ENCODE peak calls at places on chromosomes 7 and 10, in seven cellular contexts. N, O, Z, P, X, B and V are unnamed samples.

GRCh38 chr7:17402628-17403278 is 104.3 kb downstream of the AHR start:
- DNase-seq in N (peak; percentile 39), O (no peak), Z (no peak), P (no peak), X (no peak), B (no peak), V (no peak)

GRCh38 chr10:67969875-67970274 is 85.4 kb downstream of the SIRT1 start:
- DNase-seq in N (no peak), O (no peak), Z (no peak), P (no peak), X (peak; percentile 14), B (no peak), V (no peak)

GRCh38 chr7:96591159-96591899 is 118.3 kb downstream of the SEM1 start:
- DNase-seq in N (no peak), O (no peak), Z (peak; percentile 9), P (no peak), X (peak; percentile 25), B (no peak), V (no peak)

GRCh38 chr10:54667136-54667535 is 133.9 kb downstream of the PCDH15 start:
- DNase-seq in N (no peak), O (no peak), Z (peak; percentile 25), P (no peak), X (no peak), B (no peak), V (no peak)

GRCh38 chr7:15686957-15687644 is 618 bp upstream of the MEOX2 start:
- DNase-seq in N (no peak), O (peak; percentile 5), Z (no peak), P (no peak), X (peak; percentile 38), B (no peak), V (peak; percentile 11)

GRCh38 chr7:94431203-94431602 is 36.5 kb downstream of the COL1A2 start:
- DNase-seq in N (no peak), O (no peak), Z (no peak), P (no peak), X (no peak), B (no peak), V (no peak)

GRCh38 chr7:8126768-8127167 is 135.2 kb downstream of the ICA1 start:
- DNase-seq in N (no peak), O (no peak), Z (no peak), P (no peak), X (no peak), B (no peak), V (no peak)

GRCh38 chr7:12674861-12675260 is 12.6 kb upstream of the ARL4A start:
- DNase-seq in N (peak; percentile 76), O (peak; percentile 46), Z (peak; percentile 57), P (no peak), X (peak; percentile 83), B (peak; percentile 38), V (peak; percentile 41)

GRCh38 chr7:2670720-2671391 is 17.1 kb upstream of the AMZ1 start:
- DNase-seq in N (peak; percentile 58), O (peak; percentile 87), Z (peak; percentile 69), P (peak; percentile 51), X (peak; percentile 94), B (peak; percentile 78), V (peak; percentile 86)

GRCh38 chr7:55476852-55477780 is 95.2 kb downstream of the VOPP1 start:
- DNase-seq in N (no peak), O (no peak), Z (no peak), P (no peak), X (no peak), B (no peak), V (no peak)

GRCh38 chr7:45923818-45924217 is 2.7 kb upstream of the IGFBP3 start:
- DNase-seq in N (no peak), O (no peak), Z (no peak), P (no peak), X (no peak), B (no peak), V (peak; percentile 22)

GRCh38 chr7:73907554-73908122 is 46.7 kb downstream of the TMEM270 start:
- DNase-seq in N (no peak), O (no peak), Z (no peak), P (no peak), X (no peak), B (no peak), V (no peak)

GRCh38 chr7:19519443-19519977 is 189.3 kb downstream of the POLR1F start:
- DNase-seq in N (no peak), O (no peak), Z (no peak), P (no peak), X (no peak), B (no peak), V (no peak)

GRCh38 chr10:3067859-3068179 is 471 bp downstream of the PFKP start:
- DNase-seq in N (no peak), O (no peak), Z (no peak), P (no peak), X (peak; percentile 47), B (peak; percentile 42), V (peak; percentile 43)

GRCh38 chr7:133056370-133057238 is 25.3 kb downstream of the CHCHD3 start:
- DNase-seq in N (no peak), O (no peak), Z (no peak), P (no peak), X (no peak), B (no peak), V (no peak)

GRCh38 chr7:151056286-151057037 is 1.2 kb downstream of the CDK5 start:
- DNase-seq in N (no peak), O (peak; percentile 72), Z (peak; percentile 20), P (no peak), X (peak; percentile 76), B (peak; percentile 14), V (peak; percentile 57)

GRCh38 chr7:71752171-71752935 is 620.4 kb downstream of the GALNT17 start:
- DNase-seq in N (peak; percentile 58), O (peak; percentile 80), Z (peak; percentile 37), P (no peak), X (peak; percentile 91), B (no peak), V (peak; percentile 88)

GRCh38 chr10:89235073-89235798 is 16.3 kb downstream of the LIPA start:
- DNase-seq in N (no peak), O (no peak), Z (no peak), P (no peak), X (no peak), B (no peak), V (peak; percentile 47)

DNA sequence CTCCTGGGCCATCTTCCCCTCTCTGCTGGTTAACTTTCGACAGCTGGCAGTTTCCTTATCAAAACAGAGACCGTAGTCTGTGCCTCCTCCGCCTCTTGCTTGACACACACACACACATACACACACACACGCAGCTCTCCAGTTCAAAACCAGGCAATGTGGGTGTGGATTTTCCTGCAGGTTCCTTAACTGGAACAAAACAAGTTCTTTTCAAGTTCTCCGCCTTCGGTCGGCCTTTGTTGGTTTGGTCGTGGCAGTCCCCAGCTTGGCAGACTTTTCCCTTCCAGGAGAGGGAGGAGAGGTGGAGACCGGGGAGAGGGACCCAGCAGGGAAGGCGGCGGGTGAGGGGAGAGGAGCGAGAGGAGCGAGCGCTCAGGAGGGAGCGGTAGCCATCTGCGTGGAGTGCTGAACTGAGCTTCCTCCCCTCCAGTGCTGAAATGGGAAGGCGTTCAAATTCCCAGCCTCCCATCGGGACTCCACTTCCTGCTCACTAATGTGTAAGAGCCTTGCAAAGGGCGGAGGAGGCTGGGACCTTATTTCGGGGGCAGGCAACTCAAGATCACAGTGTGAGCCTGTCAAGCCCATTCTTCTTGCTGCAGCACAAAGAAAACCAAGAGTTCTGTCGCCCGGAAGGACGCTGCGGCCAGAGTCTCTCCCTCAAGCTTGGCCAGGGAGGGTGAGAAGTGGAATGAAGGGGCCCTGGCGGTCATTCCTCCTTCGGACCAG is 120.6 kb downstream of the PRPF18 start:
- DNase-seq in N (no peak), O (peak; percentile 77), Z (peak; percentile 49), P (no peak), X (peak; percentile 87), B (no peak), V (peak; percentile 88)
- TF ChIP-seq EZH2phosphoT487 in N (no peak), O (no peak), Z (no peak), P (no peak), X (no peak), B (no peak), V (no peak)

GRCh38 chr10:113911839-113912238 is 57.4 kb downstream of the NHLRC2 start:
- DNase-seq in N (no peak), O (no peak), Z (no peak), P (no peak), X (no peak), B (no peak), V (no peak)
- TF ChIP-seq CTCF in N (no peak), O (no peak), Z (no peak), P (no peak), X (no peak), B (no peak), V (no peak)

DNA sequence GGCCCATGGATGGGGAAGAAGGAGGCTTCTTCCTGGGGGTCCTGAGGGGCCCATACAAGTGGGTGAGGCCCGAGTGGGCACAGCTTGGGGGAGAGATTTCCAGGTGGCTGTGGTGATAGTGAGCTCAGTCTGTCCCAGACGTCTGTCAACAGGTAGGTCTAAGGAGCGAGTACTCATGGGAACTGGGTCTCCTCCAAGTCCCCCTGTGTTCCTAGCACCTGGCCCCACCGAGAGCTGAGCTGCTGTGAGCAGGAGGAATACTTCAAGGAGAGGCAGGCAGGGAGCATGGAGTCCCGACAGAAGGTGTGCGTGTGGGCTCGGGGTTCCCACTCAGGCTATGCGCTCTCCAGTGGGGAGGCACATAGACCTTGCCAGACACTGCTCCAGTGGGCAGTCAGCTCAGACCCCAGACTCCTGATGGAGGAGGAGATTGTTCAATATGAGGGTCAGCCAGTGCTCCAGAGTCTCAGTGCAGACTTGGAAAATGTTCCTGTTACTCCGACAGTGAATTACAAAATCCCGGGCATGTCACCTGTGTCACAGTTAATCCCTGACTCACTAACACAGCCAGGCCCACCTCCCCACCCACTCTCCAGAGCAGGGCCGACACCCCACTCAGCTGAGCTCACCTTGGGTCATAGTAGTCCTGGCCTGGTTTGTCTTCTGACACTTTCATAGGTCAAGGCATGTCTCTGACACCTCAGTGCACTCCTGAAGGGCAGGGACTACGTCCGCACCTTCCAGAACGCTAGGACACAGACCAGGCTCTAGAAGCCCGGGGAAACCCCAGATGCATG is 28.2 kb upstream of the C10orf53 start:
- DNase-seq in N (no peak), O (no peak), Z (no peak), P (no peak), X (no peak), B (no peak), V (no peak)
- H3K4me2 ChIP-seq in N (no peak overlapping the region), O (no peak overlapping the region), Z (no peak overlapping the region), P (no peak overlapping the region), X (no peak overlapping the region), B (no peak overlapping the region), V (no peak overlapping the region)

GRCh38 chr7:40194743-40195142 is 59.9 kb downstream of the SUGCT start:
- DNase-seq in N (no peak), O (no peak), Z (no peak), P (no peak), X (no peak), B (no peak), V (no peak)

GRCh38 chr7:40186586-40186985 is 51.8 kb downstream of the SUGCT start:
- DNase-seq in N (no peak), O (no peak), Z (no peak), P (no peak), X (peak; percentile 37), B (no peak), V (no peak)

GRCh38 chr7:40197527-40197926 is 62.7 kb downstream of the SUGCT start:
- DNase-seq in N (no peak), O (no peak), Z (no peak), P (no peak), X (no peak), B (no peak), V (no peak)

DNA sequence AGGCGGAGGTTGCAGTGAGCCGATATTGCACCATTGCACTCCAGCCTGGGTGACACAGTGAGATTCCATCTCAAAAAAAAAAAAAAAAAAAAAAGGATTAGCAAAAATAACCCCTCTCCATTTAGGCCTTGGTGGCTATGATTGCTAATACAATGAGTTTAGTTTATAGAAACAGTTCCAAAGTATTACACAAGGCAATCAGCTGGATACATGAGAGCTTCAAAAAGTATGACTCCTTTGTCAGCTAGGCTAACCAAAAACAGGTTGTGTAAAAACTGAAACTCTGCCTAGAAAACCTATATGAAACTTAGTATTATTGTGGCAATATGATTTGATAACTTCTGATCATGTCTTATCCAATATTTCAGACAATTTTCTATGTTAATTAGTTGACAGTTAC is 57.2 kb downstream of the SUGCT start:
- DNase-seq in N (no peak), O (no peak), Z (no peak), P (no peak), X (no peak), B (no peak), V (no peak)
- TF ChIP-seq EZH2phosphoT487 in N (no peak), O (no peak), Z (no peak), P (no peak), X (no peak), B (no peak), V (no peak)